ENCODE peak calls at places on chromosomes 1 and 21, in four cellular contexts. X is heart right ventricle, B is neuronal stem cell, Z is A673. O is an unnamed sample.

GRCh38 chr1:235650341-235651169 is 971 bp upstream of the GNG4 start:
- DNase-seq in X (no peak), B (peak; percentile 53), Z (no peak), O (no peak)

GRCh38 chr1:77018386-77019156 is 151.3 kb downstream of the ST6GALNAC5 start:
- DNase-seq in X (no peak), B (no peak), Z (peak; percentile 7), O (no peak)

GRCh38 chr1:234103198-234103597 is 198.7 kb downstream of the SLC35F3 start:
- DNase-seq in X (no peak), B (no peak), Z (no peak), O (no peak)

GRCh38 chr1:184535191-184535970 is 148.6 kb downstream of the C1orf21 start:
- DNase-seq in X (no peak), B (no peak), Z (no peak), O (no peak)

GRCh38 chr1:67978988-67979516 is 71.4 kb downstream of the DIRAS3 start:
- DNase-seq in X (no peak), B (no peak), Z (no peak), O (no peak)

GRCh38 chr1:10160173-10160572 is 50.2 kb upstream of the KIF1B start:
- DNase-seq in X (no peak), B (no peak), Z (no peak), O (no peak)

GRCh38 chr1:155321577-155322497 is 1.1 kb downstream of the RUSC1 start:
- DNase-seq in X (no peak), B (no peak), Z (no peak), O (no peak)

GRCh38 chr1:174074757-174075156 is 52.6 kb upstream of the RC3H1 start:
- DNase-seq in X (no peak), B (no peak), Z (peak; percentile 44), O (no peak)

GRCh38 chr1:77015748-77016341 is 148.6 kb downstream of the ST6GALNAC5 start:
- DNase-seq in X (no peak), B (peak; percentile 49), Z (no peak), O (no peak)

GRCh38 chr21:34072145-34073031 is 990 bp upstream of the MRPS6 start:
- DNase-seq in X (peak; percentile 32), B (no peak), Z (no peak), O (no peak)

GRCh38 chr1:238652346-238652968 is 733.9 kb upstream of the CHRM3 start:
- DNase-seq in X (no peak), B (no peak), Z (no peak), O (no peak)

GRCh38 chr1:228082975-228083870 is 715 bp downstream of the ARF1 start:
- DNase-seq in X (peak; percentile 78), B (no peak), Z (no peak), O (no peak)

GRCh38 chr1:195065437-195065836 is 1542.8 kb downstream of the KCNT2 start:
- DNase-seq in X (no peak), B (no peak), Z (no peak), O (no peak)

GRCh38 chr1:226110249-226111108 is 48.0 kb downstream of the H3-3A start:
- DNase-seq in X (peak; percentile 86), B (peak; percentile 53), Z (peak; percentile 60), O (no peak)

GRCh38 chr1:29513357-29513756 is 277.0 kb downstream of the PTPRU start:
- DNase-seq in X (peak; percentile 23), B (no peak), Z (peak; percentile 72), O (peak; percentile 28)

GRCh38 chr1:86429830-86430229 is 5.9 kb downstream of the CLCA2 start:
- DNase-seq in X (peak; percentile 55), B (no peak), Z (peak; percentile 82), O (no peak)

GRCh38 chr21:43362306-43362927 is 64.5 kb downstream of the SIK1 start:
- DNase-seq in X (peak; percentile 91), B (no peak), Z (peak; percentile 79), O (peak; percentile 20)

GRCh38 chr21:34276711-34277425 is 86.9 kb upstream of the KCNE2 start:
- DNase-seq in X (no peak), B (no peak), Z (no peak), O (no peak)

GRCh38 chr1:76073471-76073870 is 1.1 kb upstream of the ST6GALNAC3 start:
- DNase-seq in X (no peak), B (no peak), Z (no peak), O (no peak)

GRCh38 chr21:37017951-37018679 is 11.6 kb downstream of the RIPPLY3 start:
- DNase-seq in X (no peak), B (no peak), Z (no peak), O (no peak)

GRCh38 chr1:94329986-94330385 is 88.2 kb upstream of the ABCD3 start:
- DNase-seq in X (peak; percentile 24), B (no peak), Z (peak; percentile 61), O (no peak)

GRCh38 chr1:41856361-41857285 is 62.1 kb downstream of the HIVEP3 start:
- DNase-seq in X (no peak), B (no peak), Z (no peak), O (no peak)

GRCh38 chr1:192445849-192446489 is 129.2 kb downstream of the RGS21 start:
- DNase-seq in X (peak; percentile 48), B (peak; percentile 42), Z (peak; percentile 77), O (peak; percentile 1)

GRCh38 chr1:117633068-117633345 is 27.2 kb downstream of the TENT5C start:
- DNase-seq in X (no peak), B (no peak), Z (no peak), O (no peak)

GRCh38 chr1:207619833-207620572 is 24.9 kb upstream of the CR1L start:
- DNase-seq in X (no peak), B (peak; percentile 23), Z (peak; percentile 71), O (no peak)

GRCh38 chr1:22773981-22774471 is 63.4 kb downstream of the EPHB2 start:
- DNase-seq in X (peak; percentile 44), B (no peak), Z (peak; percentile 21), O (peak; percentile 70)

GRCh38 chr21:17612023-17612564 is 607 bp downstream of the BTG3 start:
- DNase-seq in X (peak; percentile 33), B (peak; percentile 14), Z (peak; percentile 41), O (peak; percentile 12)

GRCh38 chr1:56709269-56709880 is 64.3 kb downstream of the PRKAA2 start:
- DNase-seq in X (no peak), B (peak; percentile 40), Z (peak; percentile 68), O (no peak)

GRCh38 chr1:66243548-66244130 is 290.3 kb upstream of the SGIP1 start:
- DNase-seq in X (no peak), B (no peak), Z (no peak), O (no peak)

GRCh38 chr1:233381806-233382205 is 54.3 kb downstream of the MAP3K21 start:
- DNase-seq in X (no peak), B (no peak), Z (no peak), O (no peak)

GRCh38 chr1:26239936-26240335 is 5.9 kb downstream of the CEP85 start:
- DNase-seq in X (no peak), B (no peak), Z (no peak), O (no peak)
- H3K27ac ChIP-seq in X (no peak overlapping the region), B (no peak overlapping the region), Z (no peak overlapping the region), O (peak overlapping the region; percentile 89)

DNA sequence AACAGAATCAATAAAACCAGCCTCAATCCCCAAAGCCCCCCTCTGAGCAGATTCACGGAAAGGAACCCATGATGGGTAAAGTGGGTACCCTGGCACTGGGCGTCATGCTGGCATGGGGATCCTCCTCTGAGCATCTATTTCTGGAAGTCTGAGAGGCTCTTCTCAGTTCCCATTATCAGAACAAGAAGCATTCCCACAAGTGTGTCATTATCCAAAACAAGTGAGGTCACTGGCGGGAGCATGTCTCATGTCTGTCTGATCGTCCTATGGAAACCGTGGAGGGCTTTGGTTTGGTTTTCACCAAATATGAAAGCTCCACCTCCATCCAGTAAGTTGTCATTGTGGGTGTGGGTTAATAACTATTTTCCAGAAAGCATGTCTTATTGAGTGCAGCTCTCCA is 70.7 kb downstream of the PGM1 start:
- DNase-seq in X (no peak), B (no peak), Z (no peak), O (no peak)
- H3K27ac ChIP-seq in X (no peak overlapping the region), B (no peak overlapping the region), Z (no peak overlapping the region), O (no peak overlapping the region)

DNA sequence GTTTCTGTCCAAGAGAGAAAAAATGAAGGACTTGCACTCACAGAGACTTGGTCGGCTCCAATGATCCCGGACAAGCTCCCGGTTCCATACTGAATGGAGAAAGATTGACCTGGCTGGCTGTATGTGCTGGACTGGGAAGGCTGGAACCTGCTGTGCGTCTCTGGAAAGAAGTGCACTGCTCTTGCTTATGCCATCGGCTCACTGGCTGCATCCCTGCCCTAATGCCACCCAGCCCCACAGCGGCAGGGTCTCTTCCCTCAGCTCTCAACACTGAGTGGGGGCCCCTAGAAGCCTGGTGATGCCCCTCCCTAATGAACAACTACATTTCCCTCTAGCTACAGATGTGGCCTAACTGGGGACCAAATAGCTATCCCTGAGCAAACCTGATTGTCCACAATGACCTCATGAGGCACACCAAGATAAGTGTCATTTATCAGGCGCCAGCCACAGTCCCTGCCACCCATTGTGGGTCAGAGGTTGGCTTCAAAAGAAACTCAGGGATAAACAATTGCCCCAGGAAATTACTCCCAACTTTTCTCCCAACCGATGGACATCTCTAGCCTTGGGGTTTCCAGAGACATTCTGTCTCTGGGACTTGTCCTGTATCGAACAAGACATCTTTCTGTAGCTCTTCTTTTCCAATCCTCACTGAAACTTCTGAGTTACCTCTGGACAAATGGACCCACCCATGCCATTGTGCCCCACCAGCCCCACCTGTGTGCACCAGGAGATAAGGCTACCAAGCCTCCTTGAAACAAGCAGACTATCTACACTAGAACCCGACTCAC is 2.5 kb downstream of the CTSE start:
- DNase-seq in X (no peak), B (no peak), Z (no peak), O (no peak)
- H3K27ac ChIP-seq in X (no peak overlapping the region), B (no peak overlapping the region), Z (no peak overlapping the region), O (no peak overlapping the region)

GRCh38 chr1:93047585-93047984 is 31.5 kb upstream of the MTF2 start:
- DNase-seq in X (no peak), B (no peak), Z (no peak), O (no peak)

GRCh38 chr1:93042822-93043557 is 36.1 kb upstream of the MTF2 start:
- DNase-seq in X (no peak), B (no peak), Z (no peak), O (no peak)

GRCh38 chr1:93036672-93037071 is 42.4 kb upstream of the MTF2 start:
- DNase-seq in X (no peak), B (no peak), Z (no peak), O (no peak)

GRCh38 chr1:93042134-93042821 is 36.8 kb upstream of the MTF2 start:
- DNase-seq in X (no peak), B (no peak), Z (no peak), O (no peak)
- H3K27ac ChIP-seq in X (no peak overlapping the region), B (no peak overlapping the region), Z (no peak overlapping the region), O (no peak overlapping the region)

GRCh38 chr1:28056129-28056925 is 32.1 kb downstream of the EYA3 start:
- DNase-seq in X (no peak), B (no peak), Z (no peak), O (no peak)
- H3K27ac ChIP-seq in X (no peak overlapping the region), B (no peak overlapping the region), Z (no peak overlapping the region), O (no peak overlapping the region)

DNA sequence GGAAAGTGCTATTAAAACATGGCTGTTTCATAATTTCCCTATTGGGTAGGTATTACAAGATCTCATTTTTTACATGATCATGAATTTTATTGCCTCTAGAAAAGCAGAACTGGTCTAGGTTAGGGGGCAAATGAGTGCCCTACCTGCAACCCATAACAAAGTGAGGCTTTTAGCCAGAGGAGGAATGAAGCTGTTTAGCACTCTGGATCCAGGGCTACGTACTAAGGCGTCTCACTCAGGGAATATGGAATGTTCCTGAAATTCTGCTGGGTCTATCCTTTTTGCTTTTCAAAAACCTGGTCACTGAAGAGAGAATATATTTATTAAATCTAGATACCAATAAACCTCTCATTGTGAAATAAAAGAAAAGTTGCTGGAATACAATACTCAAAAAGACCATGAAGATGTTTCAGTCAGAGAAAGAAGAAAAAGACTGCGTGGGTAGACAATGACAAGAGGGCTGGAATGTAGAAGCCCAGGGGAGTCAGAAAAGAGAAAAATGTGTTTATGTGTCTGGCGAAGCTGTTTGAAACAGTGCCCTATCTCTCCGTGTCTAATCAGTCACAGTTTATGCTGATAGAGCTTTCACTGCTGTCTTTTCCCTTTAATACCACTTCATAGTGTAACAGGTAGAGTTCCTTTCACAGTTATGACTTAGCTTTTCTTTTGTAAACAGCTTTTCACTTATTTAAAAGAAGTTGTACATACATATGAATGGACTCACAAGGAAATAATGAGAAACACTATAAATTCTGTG is 25.0 kb upstream of the SYDE2 start:
- DNase-seq in X (no peak), B (no peak), Z (peak; percentile 74), O (no peak)
- H3K27ac ChIP-seq in X (peak overlapping the region; percentile 1), B (no peak overlapping the region), Z (peak overlapping the region; percentile 19), O (no peak overlapping the region)

O was measured in substantia nigra.